ENCODE peak calls at places on chromosomes 5 and 9, in nine cellular contexts. B is stimulated activated CD4-positive, alpha-beta T cell treated with anti-CD3 and anti-CD28 coated beads, Interleukin-4, amount 100 ng/mL, for 1 hour; L is T1000; H is stimulated activated CD8-positive, alpha-beta memory T cell treated with anti-CD3 and anti-CD28 coated beads, Interleukin-4, amount 100 ng/mL, for 1 hour; F is ACHN; G is mesothelial cell of epicardium; O is left cardiac atrium; J is NCI-H1092 treated with DMSO at 0.1 percent for 48 hours; N is pons. K is an unnamed sample.

GRCh38 chr5:159040181-159040580 is 59.5 kb downstream of the EBF1 start:
- DNase-seq in B (no peak), L (no peak), H (no peak), F (no peak), G (no peak), O (no peak), J (no peak), N (no peak), K (no peak)

GRCh38 chr5:36878421-36879088 is 2.0 kb downstream of the NIPBL start:
- DNase-seq in B (no peak), L (peak; percentile 13), H (no peak), F (peak; percentile 44), G (no peak), O (no peak), J (peak; percentile 28), N (peak; percentile 20), K (peak; percentile 23)

GRCh38 chr5:11047625-11048024 is 286.6 kb upstream of the DAP start:
- DNase-seq in B (no peak), L (no peak), H (no peak), F (no peak), G (no peak), O (no peak), J (no peak), N (no peak), K (no peak)

GRCh38 chr5:126016256-126016655 is 407.0 kb upstream of the GRAMD2B start:
- DNase-seq in B (no peak), L (no peak), H (no peak), F (no peak), G (no peak), O (peak; percentile 56), J (peak; percentile 66), N (peak; percentile 54), K (no peak)

GRCh38 chr9:117403848-117404247 is 11.0 kb downstream of the ASTN2 start:
- DNase-seq in B (no peak), L (no peak), H (no peak), F (no peak), G (no peak), O (no peak), J (peak; percentile 87), N (no peak), K (no peak)

GRCh38 chr9:98047002-98047401 is 9.5 kb upstream of the NANS start:
- DNase-seq in B (no peak), L (no peak), H (no peak), F (no peak), G (no peak), O (no peak), J (no peak), N (no peak), K (no peak)

GRCh38 chr9:126743046-126743445 is 61.8 kb upstream of the ZBTB43 start:
- DNase-seq in B (no peak), L (no peak), H (no peak), F (no peak), G (no peak), O (no peak), J (no peak), N (no peak), K (no peak)

GRCh38 chr5:120644516-120644915 is 180.4 kb downstream of the PRR16 start:
- DNase-seq in B (no peak), L (no peak), H (no peak), F (no peak), G (no peak), O (no peak), J (no peak), N (no peak), K (no peak)

GRCh38 chr5:59042683-59043082 is 459.8 kb downstream of the RAB3C start:
- DNase-seq in B (no peak), L (no peak), H (no peak), F (no peak), G (no peak), O (peak; percentile 66), J (no peak), N (no peak), K (no peak)

GRCh38 chr5:159814810-159815585 is 101.3 kb upstream of the ADRA1B start:
- DNase-seq in B (no peak), L (no peak), H (no peak), F (no peak), G (no peak), O (no peak), J (no peak), N (no peak), K (no peak)

GRCh38 chr9:109166171-109166770 is 778 bp downstream of the FRRS1L start:
- DNase-seq in B (no peak), L (no peak), H (no peak), F (no peak), G (no peak), O (no peak), J (no peak), N (no peak), K (no peak)

GRCh38 chr5:135019314-135019713 is 14.7 kb downstream of the PITX1 start:
- DNase-seq in B (no peak), L (no peak), H (no peak), F (no peak), G (no peak), O (no peak), J (no peak), N (no peak), K (no peak)